ENCODE peak calls at places on chromosomes 3 and 15, in four cellular contexts. U, X, E and Z are unnamed samples.

GRCh38 chr15:78061963-78062427 is 15.5 kb downstream of the TBC1D2B start:
- DNase-seq in E (no peak), U (peak; percentile 66), X (peak; percentile 63), Z (no peak)

GRCh38 chr3:1082024-1082633 is 10.7 kb upstream of the CNTN6 start:
- DNase-seq in U (peak; percentile 52), E (peak; percentile 44), X (peak; percentile 75), Z (no peak)

GRCh38 chr3:11774296-11774877 is 72.3 kb downstream of the TAMM41 start:
- DNase-seq in E (peak; percentile 32), U (peak; percentile 29), X (peak; percentile 48), Z (peak; percentile 34)

GRCh38 chr3:57826952-57827723 is 71.0 kb downstream of the SLMAP start:
- DNase-seq in X (no peak), E (no peak), U (peak; percentile 15), Z (no peak)

GRCh38 chr15:61794276-61794675 is 266.0 kb downstream of the VPS13C start:
- DNase-seq in X (no peak), U (no peak), E (no peak), Z (no peak)

GRCh38 chr15:42084465-42085235 is 9.7 kb downstream of the PLA2G4D start:
- DNase-seq in E (peak; percentile 65), X (peak; percentile 77), U (peak; percentile 25), Z (peak; percentile 78)

GRCh38 chr3:129323651-129324294 is 45.1 kb downstream of the HMCES start:
- DNase-seq in E (no peak), U (no peak), X (no peak), Z (no peak)

GRCh38 chr15:74302821-74303359 is 64.6 kb downstream of the CYP11A1 start:
- DNase-seq in E (no peak), U (no peak), X (peak; percentile 71), Z (no peak)

GRCh38 chr3:127139601-127140500 is 53.1 kb upstream of the PRR23E start:
- DNase-seq in U (no peak), E (no peak), X (no peak), Z (no peak)

GRCh38 chr15:84653584-84653909 is 536 bp downstream of the WDR73 start:
- DNase-seq in U (no peak), X (no peak), E (no peak), Z (no peak)

GRCh38 chr3:24523988-24524727 is 29.5 kb upstream of the THRB start:
- DNase-seq in E (no peak), X (no peak), U (peak; percentile 10), Z (no peak)

DNA sequence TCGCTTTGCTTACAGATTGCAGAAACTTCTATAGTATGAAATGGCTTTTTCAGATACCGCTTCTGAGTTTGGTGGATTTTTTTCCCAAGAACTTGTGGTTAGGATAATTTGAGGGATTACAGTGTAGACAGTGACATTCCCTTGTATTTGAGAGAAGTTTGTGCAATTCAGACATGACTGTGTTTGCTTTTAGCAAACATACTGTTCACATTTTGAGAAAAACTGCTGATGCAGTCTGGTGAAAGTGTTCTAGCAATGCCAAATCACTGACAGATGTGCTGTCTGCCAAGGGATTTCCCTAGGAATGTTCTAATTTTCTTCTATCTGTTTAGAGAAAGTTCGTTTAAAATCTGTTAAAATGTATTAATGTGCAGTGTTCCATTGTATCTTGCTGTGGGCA is 652.6 kb downstream of the FHIT start:
- DNase-seq in U (no peak), E (no peak), X (no peak), Z (no peak)
- H3K36me3 ChIP-seq in U (no peaks in the 10 kb centered on the region), E (no peaks in the 10 kb centered on the region), X (no peaks in the 10 kb centered on the region), Z (no peaks in the 10 kb centered on the region)

GRCh38 chr15:80404719-80405553 is 754 bp downstream of the ARNT2 start:
- DNase-seq in U (peak; percentile 36), E (peak; percentile 48), X (peak; percentile 23), Z (peak; percentile 37)
- H3K27ac ChIP-seq in U (no peak overlapping the region), E (peak overlapping the region; percentile 75), X (no peak overlapping the region), Z (peak overlapping the region; percentile 51)

GRCh38 chr15:87929835-87930234 is 326.7 kb downstream of the NTRK3 start:
- DNase-seq in U (no peak), E (no peak), X (no peak), Z (no peak)
- H3K9me3 ChIP-seq in U (no peaks in the 10 kb centered on the region), E (no peaks in the 10 kb centered on the region), X (no peaks in the 10 kb centered on the region), Z (no peaks in the 10 kb centered on the region)

GRCh38 chr3:68999605-69000004 is 13.9 kb downstream of the EOGT start:
- DNase-seq in E (no peak), X (no peak), U (no peak), Z (no peak)

GRCh38 chr3:68996356-68996995 is 17.0 kb downstream of the EOGT start:
- DNase-seq in U (peak; percentile 78), X (peak; percentile 45), E (no peak), Z (no peak)

DNA sequence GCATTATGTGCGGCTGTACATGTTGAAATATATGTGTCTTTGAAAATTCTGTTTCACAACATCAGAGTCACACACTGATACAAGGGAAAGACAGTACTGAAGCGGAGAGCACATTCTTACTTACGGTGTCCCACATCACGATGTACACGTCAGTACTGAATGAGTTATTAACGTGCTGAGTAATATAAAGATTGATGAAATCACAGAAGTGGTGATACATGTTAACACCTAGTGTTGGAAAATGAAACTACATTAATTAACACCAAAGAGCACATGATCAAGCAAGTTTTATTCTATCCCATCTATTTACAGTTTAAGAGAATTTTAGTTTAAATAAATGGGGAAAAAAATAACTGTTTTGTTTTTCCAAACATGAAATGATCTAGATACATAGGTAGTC is 15.6 kb downstream of the EOGT start:
- DNase-seq in X (no peak), E (no peak), U (no peak), Z (no peak)
- H3K36me3 ChIP-seq in X (peaks cover 3% of the 10 kb centered on the region), E (no peaks in the 10 kb centered on the region), U (peaks cover 8% of the 10 kb centered on the region), Z (peaks cover 11% of the 10 kb centered on the region)

DNA sequence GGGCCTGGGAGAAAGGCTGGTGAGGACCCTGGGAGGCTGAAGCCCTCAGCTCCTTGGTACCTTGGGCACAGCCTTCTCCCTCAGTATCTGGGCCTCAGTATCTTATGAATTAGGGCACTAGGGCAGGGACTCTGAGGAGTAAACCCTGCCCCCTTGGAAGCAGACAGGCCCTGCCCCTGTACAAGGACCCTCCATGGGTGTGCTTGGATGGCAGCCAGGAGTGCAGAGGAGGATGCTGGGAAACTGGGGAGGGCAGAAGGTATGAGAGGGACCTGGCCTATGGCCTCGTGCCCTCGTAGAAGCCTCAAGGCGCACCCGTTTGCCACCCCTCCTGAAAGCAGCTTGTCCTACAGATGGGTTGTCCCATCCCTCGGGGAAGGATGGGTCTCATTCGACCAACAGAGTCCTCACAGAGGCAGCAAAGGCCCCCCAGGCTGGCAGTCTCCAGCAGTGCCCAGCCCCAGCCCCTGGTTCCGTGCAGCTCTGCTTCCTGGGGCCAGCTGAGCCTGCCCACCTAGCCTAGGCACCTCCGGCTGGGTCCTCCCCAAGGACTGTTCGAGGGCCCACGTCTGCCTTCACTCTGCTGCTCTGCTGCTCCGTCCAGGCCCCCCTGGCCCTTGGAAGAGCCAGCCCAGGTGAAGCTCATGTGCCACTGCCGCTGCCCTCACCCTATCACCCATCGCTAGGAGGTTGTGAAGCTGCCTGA is 15.3 kb upstream of the SEMA3F start:
- DNase-seq in X (peak; percentile 34), U (no peak), E (no peak), Z (no peak)
- H3K27ac ChIP-seq in X (no peak overlapping the region), U (no peak overlapping the region), E (peak overlapping the region; percentile 28), Z (no peak overlapping the region)

GRCh38 chr3:21169858-21170257 is 581.2 kb downstream of the ZNF385D start:
- DNase-seq in E (no peak), U (no peak), X (no peak), Z (no peak)

GRCh38 chr3:21170964-21171363 is 580.0 kb downstream of the ZNF385D start:
- DNase-seq in X (peak; percentile 37), E (peak; percentile 8), U (peak; percentile 6), Z (no peak)

GRCh38 chr3:21174461-21174860 is 576.5 kb downstream of the ZNF385D start:
- DNase-seq in U (peak; percentile 89), E (no peak), X (no peak), Z (no peak)
- H3K9me3 ChIP-seq in U (no peaks in the 10 kb centered on the region), E (peaks cover 2% of the 10 kb centered on the region), X (no peaks in the 10 kb centered on the region), Z (no peaks in the 10 kb centered on the region)

DNA sequence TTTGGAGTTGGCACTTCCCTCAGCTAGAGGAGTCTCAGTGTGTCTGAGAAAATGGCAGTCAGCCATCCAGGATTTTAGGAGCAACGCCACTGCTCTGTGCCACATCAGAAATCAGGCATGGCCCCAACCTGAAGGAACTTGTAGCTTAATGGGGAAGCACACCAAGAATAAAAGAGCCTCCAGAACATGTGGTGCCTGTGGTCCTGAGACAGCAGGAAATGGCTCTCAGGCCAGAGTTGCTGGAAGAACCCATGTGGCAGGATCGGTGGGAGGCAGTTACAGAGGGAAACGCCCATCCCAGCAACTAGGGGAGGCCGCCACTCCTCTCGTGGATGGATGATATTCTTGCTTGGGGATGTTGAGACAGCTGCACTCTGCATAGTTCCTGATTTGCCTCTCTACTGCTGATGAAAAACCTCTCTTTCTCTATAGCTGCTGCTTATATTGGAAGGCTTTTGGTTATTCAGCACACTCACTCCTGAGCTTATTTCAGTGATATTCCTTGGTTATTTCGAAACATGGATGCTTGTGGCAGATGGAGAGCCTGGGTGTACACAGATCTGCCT is 52.5 kb downstream of the KLHL25 start:
- DNase-seq in E (no peak), U (peak; percentile 39), X (no peak), Z (no peak)
- H3K36me3 ChIP-seq in E (peaks cover 93% of the 10 kb centered on the region), U (peaks cover 15% of the 10 kb centered on the region), X (peaks cover 48% of the 10 kb centered on the region), Z (peaks cover 57% of the 10 kb centered on the region)

GRCh38 chr3:42101048-42101447 is 9.9 kb downstream of the TRAK1 start:
- DNase-seq in E (no peak), U (peak; percentile 76), X (no peak), Z (no peak)
- H3K27ac ChIP-seq in E (no peak overlapping the region), U (peak overlapping the region; percentile 2), X (no peak overlapping the region), Z (no peak overlapping the region)

GRCh38 chr3:155052470-155052869 is 27.6 kb upstream of the MME start:
- DNase-seq in E (no peak), X (no peak), U (no peak), Z (no peak)
- H3K9me3 ChIP-seq in E (peaks cover 5% of the 10 kb centered on the region), X (no peaks in the 10 kb centered on the region), U (no peaks in the 10 kb centered on the region), Z (no peaks in the 10 kb centered on the region)